ENCODE peak calls at places on chromosomes 6 and 20, in seven cellular contexts. One of them, this sample, is unnamed.
A peak's percentile ranks its signal among the peaks of the same experiment; 100 is the strongest.

GRCh38 chr20:34583524-34583923 is 25.0 kb downstream of the MAP1LC3A start:
- DNase-seq in A549: no peak
- DNase-seq in right atrium auricular region: no peak
- DNase-seq in dorsolateral prefrontal cortex: no peak
- DNase-seq in CD8-positive, alpha-beta T cell: no peak
- DNase-seq in mammary epithelial cell: no peak
- DNase-seq in heart left ventricle: peak; percentile 68
- DNase-seq in this sample: peak; percentile 40

GRCh38 chr20:21125072-21125848 is 622 bp upstream of the KIZ start:
- DNase-seq in CD8-positive, alpha-beta T cell: no peak
- DNase-seq in right atrium auricular region: no peak
- DNase-seq in dorsolateral prefrontal cortex: peak; percentile 50
- DNase-seq in A549: peak; percentile 76
- DNase-seq in mammary epithelial cell: peak; percentile 46
- DNase-seq in heart left ventricle: peak; percentile 68
- DNase-seq in this sample: no peak

GRCh38 chr20:62470003-62470402 is 5.8 kb downstream of the GATA5 start:
- DNase-seq in A549: no peak
- DNase-seq in dorsolateral prefrontal cortex: no peak
- DNase-seq in mammary epithelial cell: no peak
- DNase-seq in heart left ventricle: no peak
- DNase-seq in CD8-positive, alpha-beta T cell: no peak
- DNase-seq in right atrium auricular region: no peak
- DNase-seq in this sample: no peak

GRCh38 chr6:21942910-21943309 is 349.4 kb downstream of the SOX4 start:
- DNase-seq in right atrium auricular region: no peak
- DNase-seq in mammary epithelial cell: no peak
- DNase-seq in CD8-positive, alpha-beta T cell: no peak
- DNase-seq in dorsolateral prefrontal cortex: no peak
- DNase-seq in heart left ventricle: no peak
- DNase-seq in A549: no peak
- DNase-seq in this sample: no peak

GRCh38 chr6:166942393-166943168 is 13.8 kb downstream of the RNASET2 start:
- DNase-seq in heart left ventricle: no peak
- DNase-seq in A549: no peak
- DNase-seq in mammary epithelial cell: no peak
- DNase-seq in CD8-positive, alpha-beta T cell: no peak
- DNase-seq in right atrium auricular region: no peak
- DNase-seq in dorsolateral prefrontal cortex: no peak
- DNase-seq in this sample: no peak

GRCh38 chr20:31485450-31486339 is 10.6 kb downstream of the REM1 start:
- DNase-seq in mammary epithelial cell: no peak
- DNase-seq in CD8-positive, alpha-beta T cell: no peak
- DNase-seq in A549: no peak
- DNase-seq in heart left ventricle: peak; percentile 83
- DNase-seq in right atrium auricular region: peak; percentile 84
- DNase-seq in dorsolateral prefrontal cortex: no peak
- DNase-seq in this sample: peak; percentile 84

GRCh38 chr20:25459111-25459830 is 51.8 kb downstream of the GINS1 start:
- DNase-seq in mammary epithelial cell: no peak
- DNase-seq in dorsolateral prefrontal cortex: no peak
- DNase-seq in heart left ventricle: no peak
- DNase-seq in A549: no peak
- DNase-seq in CD8-positive, alpha-beta T cell: no peak
- DNase-seq in right atrium auricular region: no peak
- DNase-seq in this sample: no peak

GRCh38 chr6:65155083-65155482 is 551.9 kb downstream of the EYS start:
- DNase-seq in mammary epithelial cell: no peak
- DNase-seq in right atrium auricular region: no peak
- DNase-seq in dorsolateral prefrontal cortex: no peak
- DNase-seq in CD8-positive, alpha-beta T cell: no peak
- DNase-seq in A549: no peak
- DNase-seq in heart left ventricle: no peak
- DNase-seq in this sample: no peak

GRCh38 chr20:46699651-46700359 is 9.6 kb upstream of the SLC2A10 start:
- DNase-seq in mammary epithelial cell: peak; percentile 33
- DNase-seq in dorsolateral prefrontal cortex: no peak
- DNase-seq in heart left ventricle: no peak
- DNase-seq in CD8-positive, alpha-beta T cell: no peak
- DNase-seq in A549: peak; percentile 35
- DNase-seq in right atrium auricular region: no peak
- DNase-seq in this sample: no peak

GRCh38 chr6:35218021-35218420 is 4.3 kb downstream of the SCUBE3 start:
- DNase-seq in heart left ventricle: no peak
- DNase-seq in dorsolateral prefrontal cortex: no peak
- DNase-seq in mammary epithelial cell: no peak
- DNase-seq in right atrium auricular region: no peak
- DNase-seq in A549: no peak
- DNase-seq in CD8-positive, alpha-beta T cell: no peak
- DNase-seq in this sample: no peak

GRCh38 chr6:168244961-168245551 is 74.5 kb downstream of the DACT2 start:
- DNase-seq in mammary epithelial cell: no peak
- DNase-seq in A549: no peak
- DNase-seq in heart left ventricle: no peak
- DNase-seq in dorsolateral prefrontal cortex: no peak
- DNase-seq in right atrium auricular region: no peak
- DNase-seq in CD8-positive, alpha-beta T cell: no peak
- DNase-seq in this sample: no peak

GRCh38 chr6:26056583-26057350 is 30.5 kb upstream of the HFE start:
- DNase-seq in A549: peak; percentile 42
- DNase-seq in heart left ventricle: no peak
- DNase-seq in dorsolateral prefrontal cortex: peak; percentile 27
- DNase-seq in mammary epithelial cell: peak; percentile 27
- DNase-seq in right atrium auricular region: no peak
- DNase-seq in CD8-positive, alpha-beta T cell: no peak
- DNase-seq in this sample: no peak

GRCh38 chr20:39190666-39191570 is 228.8 kb downstream of the DHX35 start:
- DNase-seq in dorsolateral prefrontal cortex: no peak
- DNase-seq in A549: peak; percentile 80
- DNase-seq in heart left ventricle: no peak
- DNase-seq in mammary epithelial cell: peak; percentile 82
- DNase-seq in CD8-positive, alpha-beta T cell: no peak
- DNase-seq in right atrium auricular region: no peak
- DNase-seq in this sample: no peak

GRCh38 chr6:87909849-87910248 is 137.8 kb upstream of the SPACA1 start:
- DNase-seq in dorsolateral prefrontal cortex: no peak
- DNase-seq in CD8-positive, alpha-beta T cell: no peak
- DNase-seq in heart left ventricle: no peak
- DNase-seq in A549: no peak
- DNase-seq in right atrium auricular region: no peak
- DNase-seq in mammary epithelial cell: peak; percentile 85
- DNase-seq in this sample: no peak

GRCh38 chr6:123316733-123317323 is 319.9 kb downstream of the TRDN start:
- DNase-seq in heart left ventricle: no peak
- DNase-seq in right atrium auricular region: no peak
- DNase-seq in mammary epithelial cell: no peak
- DNase-seq in A549: peak; percentile 8
- DNase-seq in CD8-positive, alpha-beta T cell: no peak
- DNase-seq in dorsolateral prefrontal cortex: no peak
- DNase-seq in this sample: no peak

DNA sequence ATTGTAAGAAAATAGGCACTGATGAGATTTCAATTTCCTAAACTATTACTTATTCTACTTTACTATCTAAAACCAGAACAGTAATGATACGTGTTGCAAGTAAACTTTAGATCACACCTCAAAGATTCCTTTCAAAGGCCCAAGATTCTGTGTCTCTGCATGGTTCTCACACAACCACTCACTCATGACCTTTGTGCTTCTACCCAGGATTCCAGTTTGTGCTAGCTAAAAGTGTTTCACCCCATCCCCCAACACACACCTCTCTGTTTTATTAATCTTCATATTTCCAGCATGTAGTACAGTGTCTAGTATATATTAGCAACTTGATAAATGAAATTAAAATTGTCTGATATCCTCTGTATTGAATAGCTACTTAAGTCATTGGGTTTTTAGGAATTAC is 8.8 kb upstream of the SH3BGRL2 start:
- DNase-seq in A549: no peak
- DNase-seq in heart left ventricle: no peak
- DNase-seq in right atrium auricular region: no peak
- DNase-seq in CD8-positive, alpha-beta T cell: no peak
- DNase-seq in dorsolateral prefrontal cortex: no peak
- DNase-seq in mammary epithelial cell: no peak
- DNase-seq in this sample: no peak
- H3K27ac ChIP-seq in A549: no peak overlapping the region
- H3K27ac ChIP-seq in heart left ventricle: no peak overlapping the region
- H3K27ac ChIP-seq in right atrium auricular region: no peak overlapping the region
- H3K27ac ChIP-seq in CD8-positive, alpha-beta T cell: no peak overlapping the region
- H3K27ac ChIP-seq in dorsolateral prefrontal cortex: no peak overlapping the region
- H3K27ac ChIP-seq in mammary epithelial cell: no peak overlapping the region
- H3K27ac ChIP-seq in this sample: no peak overlapping the region

DNA sequence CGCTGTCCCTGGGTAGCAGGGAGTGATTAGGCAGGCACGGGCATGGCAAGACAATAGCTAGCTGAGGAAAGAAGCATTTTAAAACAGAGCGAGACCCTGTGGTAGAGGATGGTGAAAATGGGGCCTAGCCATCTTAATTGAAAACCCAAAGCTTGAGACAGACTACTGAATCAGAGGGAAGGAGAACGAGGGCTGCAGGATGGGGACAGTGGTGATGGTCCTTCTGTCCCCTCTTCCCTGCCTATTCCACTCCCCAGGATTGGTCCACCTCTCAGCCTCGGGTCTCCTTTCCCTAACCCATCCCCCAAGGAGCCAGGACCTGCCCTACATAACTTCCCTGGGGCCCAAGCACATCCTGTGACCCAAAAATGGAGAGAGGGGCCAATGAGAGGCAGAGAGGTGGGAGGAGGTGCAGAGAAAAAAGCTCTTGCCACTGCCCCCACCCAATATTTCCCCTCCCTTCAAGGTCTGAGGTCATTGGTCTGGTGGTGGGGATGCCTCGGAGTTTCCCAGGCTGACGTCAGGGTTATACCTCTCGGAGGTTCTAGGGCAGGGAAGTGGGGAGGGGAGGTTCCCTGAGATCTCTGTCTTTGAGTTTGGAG is 884 bp upstream of the CUTA start:
- DNase-seq in mammary epithelial cell: no peak
- DNase-seq in dorsolateral prefrontal cortex: no peak
- DNase-seq in heart left ventricle: no peak
- DNase-seq in right atrium auricular region: no peak
- DNase-seq in CD8-positive, alpha-beta T cell: no peak
- DNase-seq in A549: no peak
- DNase-seq in this sample: no peak
- H3K4me3 ChIP-seq in mammary epithelial cell: no peak overlapping the region
- H3K4me3 ChIP-seq in dorsolateral prefrontal cortex: peak overlapping the region; percentile 92
- H3K4me3 ChIP-seq in heart left ventricle: peak overlapping the region; percentile 64
- H3K4me3 ChIP-seq in right atrium auricular region: peak overlapping the region; percentile 71
- H3K4me3 ChIP-seq in CD8-positive, alpha-beta T cell: peak overlapping the region; percentile 51
- H3K4me3 ChIP-seq in A549: peak overlapping the region; percentile 36
- H3K4me3 ChIP-seq in this sample: peak overlapping the region; percentile 68

DNA sequence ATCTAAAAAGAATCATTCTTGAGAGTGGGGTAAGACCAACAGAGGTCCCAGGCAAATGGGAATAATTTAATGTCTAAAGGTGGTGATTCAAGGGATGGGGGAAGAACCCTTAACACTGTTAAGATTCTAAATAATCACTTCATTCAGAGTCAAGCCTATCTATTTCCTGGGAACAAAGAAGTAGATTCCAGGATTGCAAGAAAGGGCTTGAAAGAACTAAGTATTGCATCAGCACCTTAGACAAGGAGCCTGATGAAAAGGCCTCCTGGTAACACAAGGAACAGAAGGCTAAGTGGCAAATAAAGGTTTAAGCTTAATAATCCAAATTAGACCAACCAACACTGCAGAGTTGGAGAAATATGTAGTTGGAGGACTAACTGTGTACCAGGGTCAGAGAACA is 620.7 kb upstream of the BTBD3 start:
- DNase-seq in heart left ventricle: no peak
- DNase-seq in CD8-positive, alpha-beta T cell: no peak
- DNase-seq in dorsolateral prefrontal cortex: no peak
- DNase-seq in A549: no peak
- DNase-seq in mammary epithelial cell: peak; percentile 62
- DNase-seq in right atrium auricular region: no peak
- DNase-seq in this sample: no peak
- H3K27ac ChIP-seq in heart left ventricle: no peak overlapping the region
- H3K27ac ChIP-seq in CD8-positive, alpha-beta T cell: no peak overlapping the region
- H3K27ac ChIP-seq in dorsolateral prefrontal cortex: no peak overlapping the region
- H3K27ac ChIP-seq in A549: peak overlapping the region; percentile 3
- H3K27ac ChIP-seq in mammary epithelial cell: peak overlapping the region; percentile 35
- H3K27ac ChIP-seq in right atrium auricular region: no peak overlapping the region
- H3K27ac ChIP-seq in this sample: no peak overlapping the region

GRCh38 chr6:7479801-7480266 is 61.6 kb upstream of the DSP start:
- DNase-seq in A549: peak; percentile 79
- DNase-seq in mammary epithelial cell: peak; percentile 100
- DNase-seq in CD8-positive, alpha-beta T cell: no peak
- DNase-seq in right atrium auricular region: no peak
- DNase-seq in dorsolateral prefrontal cortex: no peak
- DNase-seq in heart left ventricle: no peak
- DNase-seq in this sample: no peak
- H3K4me3 ChIP-seq in A549: no peak overlapping the region
- H3K4me3 ChIP-seq in mammary epithelial cell: no peak overlapping the region
- H3K4me3 ChIP-seq in CD8-positive, alpha-beta T cell: no peak overlapping the region
- H3K4me3 ChIP-seq in right atrium auricular region: no peak overlapping the region
- H3K4me3 ChIP-seq in dorsolateral prefrontal cortex: no peak overlapping the region
- H3K4me3 ChIP-seq in heart left ventricle: no peak overlapping the region
- H3K4me3 ChIP-seq in this sample: no peak overlapping the region

GRCh38 chr6:43644940-43645612 is at the start of gene RSPH9:
- DNase-seq in mammary epithelial cell: no peak
- DNase-seq in A549: peak; percentile 66
- DNase-seq in right atrium auricular region: no peak
- DNase-seq in heart left ventricle: peak; percentile 78
- DNase-seq in CD8-positive, alpha-beta T cell: no peak
- DNase-seq in dorsolateral prefrontal cortex: peak; percentile 57
- DNase-seq in this sample: no peak
- H3K27ac ChIP-seq in mammary epithelial cell: no peak within 1 kb of the TSS
- H3K27ac ChIP-seq in A549: peak within 1 kb of the TSS; percentile 78
- H3K27ac ChIP-seq in right atrium auricular region: peak within 1 kb of the TSS; percentile 12
- H3K27ac ChIP-seq in heart left ventricle: peak within 1 kb of the TSS; percentile 13
- H3K27ac ChIP-seq in CD8-positive, alpha-beta T cell: no peak within 1 kb of the TSS
- H3K27ac ChIP-seq in dorsolateral prefrontal cortex: no peak within 1 kb of the TSS
- H3K27ac ChIP-seq in this sample: peak within 1 kb of the TSS; percentile 70

This sample was measured in coronary artery.